ENCODE peak calls at places on chromosomes 12 and 14, in ten cellular contexts. B is cardiac fibroblast; D is pancreas; Y is non-pigmented ciliary epithelial cell; Q is left lobe of liver; U is ascending aorta; H is heart left ventricle; S is WTC11; T is EL; M is activated CD8-positive, alpha-beta memory T cell treated with anti-CD3 and anti-CD28 coated beads for 24 hours. C is an unnamed sample.

GRCh38 chr14:94559638-94560290 is 1.5 kb upstream of the SERPINA4 start:
- DNase-seq in S (no peak), D (no peak), B (no peak), Y (no peak), M (no peak), T (no peak), Q (peak; percentile 95), U (no peak), H (no peak), C (no peak)

GRCh38 chr14:51554339-51554920 is 97.3 kb upstream of the FRMD6 start:
- DNase-seq in U (no peak), B (peak; percentile 98), S (no peak), Q (no peak), Y (peak; percentile 94), M (no peak), T (peak; percentile 99), H (no peak), D (no peak), C (no peak)

GRCh38 chr14:65585216-65585615 is 172.7 kb downstream of the FUT8 start:
- DNase-seq in D (no peak), Q (no peak), B (no peak), M (no peak), S (no peak), T (no peak), Y (no peak), U (no peak), H (no peak), C (no peak)

GRCh38 chr12:107515446-107515958 is 170.1 kb upstream of the PWP1 start:
- DNase-seq in Y (peak; percentile 78), B (peak; percentile 99), S (no peak), H (no peak), Q (no peak), U (peak; percentile 85), T (peak; percentile 79), D (no peak), M (peak; percentile 64), C (no peak)

GRCh38 chr14:81991998-81992397 is 458.3 kb upstream of the SEL1L start:
- DNase-seq in H (no peak), S (no peak), D (no peak), Q (no peak), U (no peak), M (no peak), T (no peak), Y (no peak), B (peak; percentile 4), C (no peak)

GRCh38 chr14:74647061-74647833 is 35.2 kb upstream of the LTBP2 start:
- DNase-seq in B (no peak), S (no peak), D (no peak), Q (peak; percentile 32), T (peak; percentile 28), H (no peak), U (no peak), M (no peak), Y (no peak), C (no peak)

GRCh38 chr14:50669441-50669986 is 1.4 kb upstream of the SAV1 start:
- DNase-seq in M (no peak), H (no peak), U (no peak), B (no peak), D (no peak), T (no peak), Q (no peak), S (no peak), Y (no peak), C (no peak)

GRCh38 chr14:21350539-21350938 is 33.3 kb downstream of the SUPT16H start:
- DNase-seq in M (no peak), Y (no peak), T (no peak), D (no peak), H (no peak), Q (no peak), B (no peak), U (no peak), S (no peak), C (no peak)

GRCh38 chr12:64895541-64895940 is 71.1 kb downstream of the TBC1D30 start:
- DNase-seq in B (peak; percentile 60), M (no peak), D (no peak), Y (no peak), T (peak; percentile 41), U (no peak), Q (no peak), S (no peak), H (no peak), C (no peak)

GRCh38 chr14:22412936-22413411 is 176.1 kb downstream of the DAD1 start:
- DNase-seq in Y (no peak), M (no peak), Q (no peak), T (no peak), U (no peak), H (no peak), D (no peak), S (no peak), B (no peak), C (no peak)